ENCODE peak calls at places on chromosomes 1 and 21, in five cellular contexts. K is ovary, H is kidney epithelial cell, J is AG10803, X is GM13976. U is an unnamed sample.

GRCh38 chr21:45308211-45309068 is 20.7 kb upstream of the POFUT2 start:
- DNase-seq in H (no peak), J (peak; percentile 51), X (no peak), K (peak; percentile 71), U (no peak)

GRCh38 chr21:34840693-34841092 is 171.9 kb downstream of the CLIC6 start:
- DNase-seq in K (no peak), X (no peak), H (no peak), J (no peak), U (no peak)

GRCh38 chr1:20291621-20292020 is 946 bp downstream of the VWA5B1 start:
- DNase-seq in H (no peak), J (no peak), K (no peak), X (no peak), U (no peak)

GRCh38 chr1:125064481-125064880 is 3879.7 kb downstream of the SRGAP2C start:
- DNase-seq in X (no peak), J (no peak), H (no peak), K (peak; percentile 12), U (no peak)

GRCh38 chr1:88189525-88189924 is 494.5 kb upstream of the PKN2 start:
- DNase-seq in H (no peak), K (no peak), X (no peak), J (no peak), U (no peak)

GRCh38 chr1:50352428-50352827 is 70.8 kb downstream of the DMRTA2 start:
- DNase-seq in H (no peak), X (no peak), J (no peak), K (no peak), U (no peak)

GRCh38 chr1:20248954-20249612 is 41.6 kb upstream of the VWA5B1 start:
- DNase-seq in J (no peak), K (no peak), H (no peak), X (no peak), U (no peak)

GRCh38 chr1:109984190-109984455 is 442 bp upstream of the AHCYL1 start:
- DNase-seq in H (no peak), K (no peak), X (no peak), J (peak; percentile 70), U (no peak)

GRCh38 chr1:37338658-37339057 is 135.7 kb upstream of the ZC3H12A start:
- DNase-seq in K (no peak), X (no peak), J (no peak), H (no peak), U (no peak)

GRCh38 chr1:89894210-89894668 is 73.4 kb downstream of the LRRC8D start:
- DNase-seq in K (no peak), X (no peak), H (no peak), J (peak; percentile 88), U (peak; percentile 82)

GRCh38 chr1:7265771-7266371 is 480.6 kb downstream of the CAMTA1 start:
- DNase-seq in X (peak; percentile 20), K (no peak), H (peak; percentile 97), J (peak; percentile 59), U (peak; percentile 83)

GRCh38 chr21:22806278-22806677 is 1808.1 kb downstream of the NCAM2 start:
- DNase-seq in X (no peak), H (no peak), K (no peak), J (no peak), U (no peak)

GRCh38 chr1:234986750-234987414 is 141.8 kb downstream of the TOMM20 start:
- DNase-seq in K (no peak), J (no peak), H (no peak), X (no peak), U (no peak)

GRCh38 chr1:16215882-16216753 is 3.7 kb upstream of the ARHGEF19 start:
- DNase-seq in K (peak; percentile 93), J (peak; percentile 43), H (no peak), X (peak; percentile 84), U (peak; percentile 28)

GRCh38 chr1:202158810-202159533 is 1.4 kb downstream of the PTPN7 start:
- DNase-seq in K (peak; percentile 81), J (no peak), H (no peak), X (peak; percentile 68), U (no peak)

GRCh38 chr1:17004466-17005364 is 7.0 kb downstream of the ATP13A2 start:
- DNase-seq in X (peak; percentile 32), J (no peak), K (no peak), H (no peak), U (no peak)

GRCh38 chr1:227889863-227890405 is 57.8 kb downstream of the WNT9A start:
- DNase-seq in J (no peak), K (no peak), H (no peak), X (no peak), U (no peak)

GRCh38 chr1:113929750-113930498 is 800 bp downstream of the HIPK1 start:
- DNase-seq in X (peak; percentile 72), K (no peak), H (no peak), J (peak; percentile 51), U (peak; percentile 50)

GRCh38 chr1:157490337-157491165 is 61.8 kb downstream of the FCRL5 start:
- DNase-seq in K (peak; percentile 40), J (peak; percentile 53), H (no peak), X (peak; percentile 54), U (peak; percentile 54)

GRCh38 chr1:13807213-13807612 is 107.2 kb downstream of the PRDM2 start:
- DNase-seq in H (no peak), K (no peak), J (peak; percentile 30), X (peak; percentile 63), U (peak; percentile 7)

GRCh38 chr1:192518700-192519099 is 56.9 kb upstream of the RGS1 start:
- DNase-seq in X (no peak), H (no peak), K (no peak), J (no peak), U (no peak)

GRCh38 chr1:41529621-41530395 is 45.3 kb upstream of the EDN2 start:
- DNase-seq in K (peak; percentile 23), J (no peak), X (no peak), H (no peak), U (no peak)

GRCh38 chr1:215407575-215407974 is 159.5 kb upstream of the KCTD3 start:
- DNase-seq in K (no peak), X (no peak), J (peak; percentile 27), H (no peak), U (no peak)

GRCh38 chr21:26171310-26172100 is 935 bp upstream of the APP start:
- DNase-seq in H (no peak), J (no peak), K (no peak), X (no peak), U (no peak)

GRCh38 chr1:32816676-32817158 is 441 bp downstream of the YARS1 start:
- DNase-seq in J (peak; percentile 48), K (no peak), X (no peak), H (no peak), U (peak; percentile 12)

GRCh38 chr1:246809473-246809872 is 85.3 kb downstream of the SCCPDH start:
- DNase-seq in X (no peak), K (no peak), H (no peak), J (no peak), U (no peak)

GRCh38 chr1:197776348-197777082 is 1.2 kb upstream of the DENND1B start:
- DNase-seq in K (no peak), J (peak; percentile 87), X (no peak), H (no peak), U (peak; percentile 89)

GRCh38 chr1:224407546-224408293 is 26.9 kb downstream of the WDR26 start:
- DNase-seq in X (no peak), J (peak; percentile 24), H (no peak), K (no peak), U (no peak)

GRCh38 chr1:169949139-169949538 is 55.4 kb upstream of the SCYL3 start:
- DNase-seq in K (no peak), H (no peak), X (peak; percentile 26), J (peak; percentile 24), U (peak; percentile 8)

GRCh38 chr1:115300087-115300856 is 37.8 kb downstream of the NGF start:
- DNase-seq in J (peak; percentile 53), K (no peak), X (no peak), H (no peak), U (peak; percentile 73)

GRCh38 chr21:41885341-41886024 is 6.3 kb upstream of the PRDM15 start:
- DNase-seq in K (no peak), J (no peak), X (no peak), H (no peak), U (no peak)

GRCh38 chr1:208496467-208497371 is 252.5 kb upstream of the PLXNA2 start:
- DNase-seq in X (no peak), K (no peak), H (no peak), J (no peak), U (no peak)

GRCh38 chr1:62110198-62110817 is 84.3 kb upstream of the L1TD1 start:
- DNase-seq in X (no peak), J (peak; percentile 28), H (no peak), K (peak; percentile 60), U (no peak)

GRCh38 chr1:183470147-183470960 is 1.9 kb upstream of the SMG7 start:
- DNase-seq in H (no peak), J (peak; percentile 62), X (peak; percentile 64), K (peak; percentile 85), U (peak; percentile 72)

GRCh38 chr1:183473286-183473536 is 912 bp downstream of the SMG7 start:
- DNase-seq in X (no peak), J (peak; percentile 6), K (no peak), H (no peak), U (no peak)

GRCh38 chr1:183471748-183472487 is 381 bp upstream of the SMG7 start:
- DNase-seq in X (peak; percentile 95), K (peak; percentile 98), J (peak; percentile 98), H (peak; percentile 89), U (peak; percentile 96)

GRCh38 chr1:183472488-183473285 is at the start of gene SMG7:
- DNase-seq in H (no peak), X (no peak), K (no peak), J (peak; percentile 17), U (peak; percentile 11)

GRCh38 chr1:183470961-183471747 is 1.1 kb upstream of the SMG7 start:
- DNase-seq in K (peak; percentile 84), X (peak; percentile 63), J (peak; percentile 77), H (no peak), U (peak; percentile 85)
- TF ChIP-seq CTCF in K (no peak), X (peak; percentile 21), J (no peak), H (no peak), U (no peak)

DNA sequence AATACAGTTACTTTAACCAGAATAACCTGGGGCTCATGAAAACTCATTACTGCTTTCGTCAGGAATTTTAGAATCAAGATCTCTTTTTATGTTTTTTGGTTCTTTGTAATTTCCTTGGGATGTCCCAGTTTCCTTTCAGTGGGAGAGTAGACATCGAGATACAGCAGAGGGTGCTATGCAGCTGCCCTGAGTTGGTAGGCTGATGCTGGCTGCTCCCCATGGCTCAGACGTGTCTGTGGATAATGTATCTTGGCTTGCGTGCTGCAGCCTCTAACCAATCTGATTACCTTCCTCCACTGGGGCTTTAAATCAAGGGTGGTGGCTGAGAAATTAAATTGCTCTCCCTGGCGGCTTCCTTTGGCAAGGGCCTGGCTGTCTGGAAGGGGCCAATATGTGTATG is 253.7 kb downstream of the CACNA1E start:
- DNase-seq in J (no peak), K (no peak), H (no peak), X (no peak), U (no peak)
- TF ChIP-seq CTCF in J (no peak), K (no peak), H (peak; percentile 20), X (no peak), U (no peak)

GRCh38 chr21:39911286-39911685 is 44.0 kb downstream of the PCP4 start:
- DNase-seq in K (no peak), X (no peak), H (no peak), J (no peak), U (no peak)
- TF ChIP-seq CTCF in K (no peak), X (no peak), H (peak; percentile 25), J (no peak), U (peak; percentile 37)

DNA sequence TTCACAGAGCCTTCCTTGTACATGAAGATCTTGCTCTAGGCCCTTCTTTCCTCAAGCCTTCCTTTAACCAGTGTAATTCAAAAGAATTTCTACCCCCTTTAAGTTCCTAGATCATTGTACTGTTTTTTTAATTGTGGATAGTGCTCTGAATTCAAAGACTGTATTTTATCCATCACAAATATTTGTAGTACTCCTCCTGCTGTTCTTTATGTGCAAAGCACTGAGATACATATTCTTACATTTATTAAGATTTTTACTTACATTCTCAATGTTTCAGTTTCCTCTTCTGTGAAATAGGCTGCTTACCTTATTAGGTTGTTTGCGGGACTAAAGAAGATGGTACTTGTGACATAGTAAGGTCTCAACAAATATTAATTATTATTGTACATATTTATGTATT is 168.8 kb upstream of the PDE4B start:
- DNase-seq in H (no peak), K (no peak), J (no peak), X (no peak), U (no peak)
- TF ChIP-seq CTCF in H (no peak), K (no peak), J (peak; percentile 25), X (no peak), U (peak; percentile 69)